ENCODE peak calls at places on chromosomes 6 and 20, in four cellular contexts. T, R, G and F are unnamed samples.

GRCh38 chr6:22112490-22112889 is 184.3 kb downstream of the PRL start:
- DNase-seq in T (no peak), R (no peak), G (no peak), F (no peak)

GRCh38 chr6:97068211-97068610 is 143.7 kb downstream of the KLHL32 start:
- DNase-seq in T (peak), R (no peak), G (no peak), F (peak)

GRCh38 chr6:56890683-56891429 is 64.1 kb upstream of the BEND6 start:
- DNase-seq in T (peak), R (peak), G (no peak), F (peak)

GRCh38 chr20:53175135-53175780 is 203.1 kb downstream of the TSHZ2 start:
- DNase-seq in T (no peak), R (no peak), G (no peak), F (peak)

GRCh38 chr6:157432231-157432630 is 51.2 kb downstream of the ZDHHC14 start:
- DNase-seq in T (no peak), R (no peak), G (no peak), F (no peak)

GRCh38 chr6:149210376-149210775 is 107.1 kb upstream of the TAB2 start:
- DNase-seq in T (peak), R (peak), G (no peak), F (peak)

GRCh38 chr20:16475225-16475624 is 98.0 kb downstream of the KIF16B start:
- DNase-seq in T (no peak), R (no peak), G (no peak), F (no peak)

GRCh38 chr6:26240981-26241770 is 123.8 kb upstream of the BTN3A2 start:
- DNase-seq in T (peak), R (peak), G (peak), F (peak)

GRCh38 chr20:25586877-25587276 is 1.5 kb upstream of the NINL start:
- DNase-seq in T (no peak), R (no peak), G (no peak), F (no peak)

GRCh38 chr6:167532410-167533294 is 207.8 kb downstream of the TTLL2 start:
- DNase-seq in T (no peak), R (no peak), G (no peak), F (no peak)

GRCh38 chr6:44006123-44006871 is 121.0 kb downstream of the MRPL14 start:
- DNase-seq in T (no peak), R (no peak), G (no peak), F (no peak)

GRCh38 chr20:53829086-53829703 is 235.6 kb upstream of the ZNF217 start:
- DNase-seq in T (no peak), R (no peak), G (no peak), F (peak)

GRCh38 chr6:71414486-71414885 is 125.9 kb downstream of the OGFRL1 start:
- DNase-seq in T (no peak), R (no peak), G (no peak), F (no peak)

GRCh38 chr20:57094171-57094891 is 172.1 kb downstream of the BMP7 start:
- DNase-seq in T (no peak), R (no peak), G (no peak), F (no peak)

GRCh38 chr6:85300581-85300980 is 149.3 kb upstream of the NT5E start:
- DNase-seq in T (no peak), R (no peak), G (no peak), F (no peak)

GRCh38 chr6:51398064-51398740 is 579.5 kb downstream of the TFAP2B start:
- DNase-seq in T (no peak), R (no peak), G (no peak), F (no peak)

GRCh38 chr20:2237059-2237458 is 58.7 kb upstream of the TGM3 start:
- DNase-seq in T (no peak), R (no peak), G (no peak), F (no peak)

GRCh38 chr6:7201732-7202541 is 94.2 kb downstream of the RREB1 start:
- DNase-seq in T (peak), R (no peak), G (no peak), F (peak)

GRCh38 chr6:42781546-42781810 is 374 bp upstream of the BICRAL start:
- DNase-seq in T (no peak), R (no peak), G (no peak), F (peak)

GRCh38 chr6:166745801-166746668 is 119.0 kb upstream of the RPS6KA2 start:
- DNase-seq in T (no peak), R (no peak), G (no peak), F (no peak)

GRCh38 chr20:44097521-44098255 is 89.3 kb downstream of the JPH2 start:
- DNase-seq in T (no peak), R (no peak), G (no peak), F (no peak)

GRCh38 chr20:44309763-44310663 is 989 bp downstream of the FITM2 start:
- DNase-seq in T (no peak), R (no peak), G (no peak), F (peak)

GRCh38 chr20:46646659-46647380 is 4.4 kb downstream of the SLC13A3 start:
- DNase-seq in T (no peak), R (no peak), G (no peak), F (no peak)

GRCh38 chr6:160227038-160227768 is 31.4 kb downstream of the SLC22A2 start:
- DNase-seq in T (no peak), R (no peak), G (no peak), F (no peak)

GRCh38 chr20:63009044-63009961 is 2.5 kb upstream of the BHLHE23 start:
- DNase-seq in T (peak), R (peak), G (peak), F (peak)

GRCh38 chr20:987677-988076 is 14.4 kb downstream of the RSPO4 start:
- DNase-seq in T (no peak), R (no peak), G (no peak), F (no peak)

GRCh38 chr6:127690092-127690491 is 113.1 kb downstream of the C6orf58 start:
- DNase-seq in T (no peak), R (no peak), G (no peak), F (no peak)

GRCh38 chr20:35173576-35174192 is 1.8 kb downstream of the PROCR start:
- DNase-seq in T (no peak), R (no peak), G (no peak), F (no peak)

GRCh38 chr20:19628570-19629134 is 129.4 kb upstream of the RIN2 start:
- DNase-seq in T (peak), R (peak), G (no peak), F (peak)

GRCh38 chr6:162119349-162119748 is 608.2 kb downstream of the PRKN start:
- DNase-seq in T (no peak), R (no peak), G (no peak), F (no peak)

GRCh38 chr6:27267865-27268444 is 20.5 kb downstream of the PRSS16 start:
- DNase-seq in T (no peak), R (no peak), G (no peak), F (peak)

GRCh38 chr20:2314759-2315439 is 19.1 kb downstream of the TGM3 start:
- DNase-seq in T (no peak), R (no peak), G (no peak), F (peak)

GRCh38 chr20:62736026-62736406 is 27.4 kb downstream of the NTSR1 start:
- DNase-seq in T (no peak), R (no peak), G (peak), F (no peak)

GRCh38 chr20:25259788-25260254 is 11.9 kb downstream of the PYGB start:
- DNase-seq in T (no peak), R (no peak), G (no peak), F (no peak)

GRCh38 chr6:114342826-114343781 is at the start of gene HS3ST5:
- DNase-seq in T (peak), R (no peak), G (no peak), F (peak)

GRCh38 chr6:38012573-38012972 is 193.0 kb downstream of the ZFAND3 start:
- DNase-seq in T (peak), R (no peak), G (no peak), F (peak)

GRCh38 chr6:139888691-139889122 is 514.3 kb upstream of the CITED2 start:
- DNase-seq in T (no peak), R (no peak), G (no peak), F (no peak)